ENCODE peak calls at places on chromosomes 12 and 14, in five cellular contexts. B is tibial artery, Y is GM10248, Q is fibroblast of pulmonary artery, G is right atrium auricular region. A is an unnamed sample.

GRCh38 chr12:94326727-94327126 is 132.9 kb downstream of the CEP83 start:
- DNase-seq in Q (peak; percentile 78), B (no peak), Y (no peak), G (no peak), A (no peak)

GRCh38 chr14:29548948-29549370 is 378.7 kb downstream of the PRKD1 start:
- DNase-seq in B (no peak), Y (peak; percentile 27), Q (peak; percentile 84), G (no peak), A (peak; percentile 7)

GRCh38 chr12:67433393-67434175 is 164.4 kb downstream of the CAND1 start:
- DNase-seq in Y (no peak), G (no peak), B (no peak), Q (no peak), A (no peak)

GRCh38 chr12:125533434-125534029 is 468.3 kb downstream of the AACS start:
- DNase-seq in B (no peak), Q (no peak), Y (peak; percentile 65), G (no peak), A (peak; percentile 88)

GRCh38 chr12:92208613-92209121 is 63.0 kb upstream of the BTG1 start:
- DNase-seq in Y (peak; percentile 43), G (no peak), B (no peak), Q (peak; percentile 74), A (no peak)

GRCh38 chr14:54837508-54838149 is 65.0 kb downstream of the GCH1 start:
- DNase-seq in Q (no peak), B (no peak), G (no peak), Y (no peak), A (no peak)

GRCh38 chr12:104998423-104999346 is 12.6 kb downstream of the NOPCHAP1 start:
- DNase-seq in G (no peak), Y (no peak), B (no peak), Q (no peak), A (no peak)

GRCh38 chr12:10169094-10169493 is 2.8 kb downstream of the OLR1 start:
- DNase-seq in G (no peak), Y (no peak), Q (no peak), B (no peak), A (no peak)

GRCh38 chr12:111034148-111034910 is 114.0 kb upstream of the MYL2 start:
- DNase-seq in B (peak; percentile 38), Q (no peak), G (no peak), Y (no peak), A (peak; percentile 59)

DNA sequence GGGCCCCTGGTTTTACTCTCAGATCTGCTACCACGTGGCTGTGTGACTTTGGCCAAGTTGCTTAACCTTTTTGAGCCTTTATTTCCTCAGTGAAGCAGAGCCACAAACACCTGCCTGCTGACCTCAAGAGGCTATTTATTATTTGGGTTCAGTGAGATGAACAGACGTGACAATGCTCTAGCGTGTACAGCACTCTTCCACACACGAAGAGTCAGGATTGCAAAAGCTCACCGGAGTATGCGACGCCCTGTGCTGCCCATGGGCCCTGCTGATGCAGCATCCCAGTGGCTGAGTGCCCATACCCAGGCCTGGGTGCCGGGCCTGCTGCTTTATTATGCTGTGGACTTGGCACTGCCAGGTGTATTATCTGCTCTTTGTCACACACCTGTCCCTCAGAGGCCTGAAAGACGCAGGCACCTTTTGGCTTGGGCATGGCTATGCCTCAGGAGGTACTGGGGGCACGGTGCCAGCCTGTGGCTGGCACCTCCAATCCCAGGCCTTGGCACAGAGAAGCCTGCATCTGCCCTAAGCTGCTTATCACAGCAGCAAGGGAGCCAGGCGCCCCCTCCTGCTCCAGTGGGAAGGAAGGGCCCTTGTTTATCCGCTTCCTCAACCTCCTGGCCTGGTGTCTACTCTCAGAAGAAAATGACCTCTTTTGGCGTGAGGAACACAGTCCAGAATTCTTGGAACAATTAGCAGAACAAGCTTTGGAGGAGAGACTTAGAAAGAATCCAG is 22.3 kb upstream of the TC2N start:
- DNase-seq in Q (no peak), B (no peak), G (no peak), Y (no peak), A (no peak)
- TF ChIP-seq CTCF in Q (no peak), B (no peak), G (no peak), Y (no peak), A (no peak)

GRCh38 chr12:31726575-31726974 is 2.2 kb downstream of the AMN1 start:
- DNase-seq in B (no peak), G (no peak), Y (no peak), Q (no peak), A (no peak)

GRCh38 chr12:31729728-31730127 is 907 bp upstream of the AMN1 start:
- DNase-seq in G (no peak), Y (no peak), Q (no peak), B (no peak), A (no peak)

GRCh38 chr12:31728289-31728916 is 418 bp downstream of the AMN1 start:
- DNase-seq in Y (peak; percentile 46), Q (no peak), B (no peak), G (no peak), A (no peak)

GRCh38 chr12:31727197-31727596 is 1.6 kb downstream of the AMN1 start:
- DNase-seq in Q (no peak), B (no peak), Y (no peak), G (no peak), A (no peak)

DNA sequence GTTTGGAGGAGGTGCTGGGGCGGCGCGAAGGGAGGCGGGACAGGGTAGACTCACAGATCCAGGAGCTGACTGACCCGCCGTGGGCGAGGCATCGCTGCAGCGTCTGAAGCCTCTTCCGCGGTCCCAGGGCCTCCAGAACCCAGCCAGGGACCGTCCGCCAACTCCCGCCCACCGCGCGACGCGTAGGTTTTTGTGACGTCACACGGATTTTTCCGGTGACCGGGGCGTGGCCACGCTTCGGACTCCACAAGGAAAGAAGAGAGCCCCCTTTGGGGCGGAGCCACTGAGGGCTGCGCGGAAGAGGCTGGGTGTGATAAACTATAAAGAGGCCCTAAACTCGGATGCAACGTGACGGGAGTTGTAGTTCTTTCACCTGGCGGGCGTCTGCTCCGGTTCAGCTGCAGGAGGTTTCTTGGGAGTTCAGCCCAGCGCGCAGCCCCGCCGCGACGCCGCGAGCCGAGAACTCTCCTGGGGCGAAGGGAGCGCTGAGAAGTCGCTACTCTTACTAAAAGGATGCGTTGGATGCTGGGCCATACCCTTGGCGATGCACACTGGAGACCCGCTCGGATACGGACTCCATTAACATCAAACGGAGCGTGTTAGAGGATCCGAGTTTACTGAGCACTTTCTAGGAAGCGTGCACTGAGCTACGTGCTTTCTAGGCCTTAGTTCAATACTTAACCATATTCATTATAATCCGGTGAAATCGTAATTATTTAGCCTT is at the start of gene AMN1:
- DNase-seq in Y (peak; percentile 97), G (peak; percentile 99), B (peak; percentile 100), Q (peak; percentile 99), A (peak; percentile 99)
- TF ChIP-seq CTCF in Y (no peak), G (peak; percentile 28), B (peak; percentile 35), Q (no peak), A (no peak)

GRCh38 chr12:89417246-89417977 is 65.1 kb upstream of the DUSP6 start:
- DNase-seq in Q (peak; percentile 45), B (no peak), G (no peak), Y (no peak), A (no peak)

GRCh38 chr12:89418228-89418910 is 66.1 kb upstream of the DUSP6 start:
- DNase-seq in Y (no peak), Q (no peak), B (peak; percentile 66), G (no peak), A (no peak)

GRCh38 chr12:89424846-89425245 is 72.5 kb upstream of the DUSP6 start:
- DNase-seq in Q (no peak), G (no peak), Y (no peak), B (no peak), A (no peak)

GRCh38 chr12:89424394-89424793 is 72.1 kb upstream of the DUSP6 start:
- DNase-seq in Q (no peak), G (no peak), Y (no peak), B (no peak), A (no peak)

GRCh38 chr12:89421093-89421835 is 69.0 kb upstream of the DUSP6 start:
- DNase-seq in Y (no peak), Q (no peak), G (no peak), B (no peak), A (no peak)
- TF ChIP-seq CTCF in Y (no peak), Q (no peak), G (peak; percentile 29), B (no peak), A (peak; percentile 28)

GRCh38 chr14:63453443-63453936 is 89.7 kb downstream of the PPP2R5E start:
- DNase-seq in Y (no peak), Q (no peak), G (no peak), B (no peak), A (no peak)

GRCh38 chr14:63454436-63454835 is 88.7 kb downstream of the PPP2R5E start:
- DNase-seq in G (no peak), B (no peak), Q (no peak), Y (no peak), A (no peak)

GRCh38 chr14:63452796-63453195 is 90.4 kb downstream of the PPP2R5E start:
- DNase-seq in G (no peak), Y (no peak), Q (no peak), B (no peak), A (no peak)

GRCh38 chr14:63457498-63457897 is 85.7 kb downstream of the PPP2R5E start:
- DNase-seq in Y (no peak), G (no peak), B (no peak), Q (no peak), A (peak; percentile 4)

GRCh38 chr14:63454863-63455622 is 88.1 kb downstream of the PPP2R5E start:
- DNase-seq in G (no peak), Y (no peak), Q (peak; percentile 66), B (no peak), A (no peak)
- TF ChIP-seq CTCF in G (no peak), Y (no peak), Q (no peak), B (no peak), A (no peak)

GRCh38 chr12:9049520-9050133 is 60.3 kb downstream of the KLRG1 start:
- DNase-seq in B (no peak), Q (peak; percentile 71), G (no peak), Y (peak; percentile 33), A (peak; percentile 15)

GRCh38 chr12:9052610-9053009 is 63.1 kb downstream of the A2M start:
- DNase-seq in G (no peak), B (no peak), Q (no peak), Y (no peak), A (no peak)

GRCh38 chr12:9048930-9049329 is 59.6 kb downstream of the KLRG1 start:
- DNase-seq in B (no peak), Y (no peak), G (no peak), Q (no peak), A (no peak)

GRCh38 chr12:9050521-9051155 is 61.3 kb downstream of the KLRG1 start:
- DNase-seq in Y (no peak), G (no peak), B (no peak), Q (no peak), A (no peak)

GRCh38 chr12:9051156-9051545 is 61.8 kb downstream of the KLRG1 start:
- DNase-seq in B (no peak), Y (no peak), G (no peak), Q (no peak), A (no peak)
- TF ChIP-seq CTCF in B (no peak), Y (no peak), G (no peak), Q (no peak), A (no peak)

GRCh38 chr12:76031414-76032042 is at the start of gene PHLDA1:
- DNase-seq in Q (peak; percentile 98), G (peak; percentile 95), B (peak; percentile 96), Y (peak; percentile 94), A (peak; percentile 94)

GRCh38 chr12:76031081-76031413 is 529 bp downstream of the PHLDA1 start:
- DNase-seq in B (no peak), Q (no peak), Y (no peak), G (no peak), A (no peak)

GRCh38 chr12:76028649-76029277 is 2.8 kb downstream of the PHLDA1 start:
- DNase-seq in Q (peak; percentile 36), B (no peak), G (no peak), Y (no peak), A (no peak)

GRCh38 chr12:76029982-76030377 is 1.6 kb downstream of the PHLDA1 start:
- DNase-seq in G (no peak), B (no peak), Q (peak; percentile 74), Y (peak; percentile 21), A (peak; percentile 39)

GRCh38 chr12:76030378-76031080 is 1.0 kb downstream of the PHLDA1 start:
- DNase-seq in Q (peak; percentile 61), Y (peak; percentile 42), G (no peak), B (peak; percentile 72), A (peak; percentile 40)
- TF ChIP-seq CTCF in Q (no peak), Y (no peak), G (no peak), B (no peak), A (no peak)

A was measured in nephron progenitor cell.